ENCODE peak calls at places on chromosomes 2 and 18, in four cellular contexts. H is KG1, N is AG08395, K is epithelial cell of esophagus. G is an unnamed sample.

GRCh38 chr2:127455566-127456493 is 37.6 kb downstream of the PROC start:
- DNase-seq in H (no peak), K (peak; percentile 16), N (no peak), G (no peak)

GRCh38 chr2:23429036-23429435 is 44.1 kb downstream of the KLHL29 start:
- DNase-seq in N (no peak), K (no peak), H (no peak), G (no peak)

GRCh38 chr2:24477229-24477628 is 13.8 kb upstream of the NCOA1 start:
- DNase-seq in H (no peak), K (peak; percentile 29), N (no peak), G (no peak)

GRCh38 chr2:71611781-71612545 is 158.6 kb downstream of the DYSF start:
- DNase-seq in K (no peak), H (no peak), N (no peak), G (no peak)

GRCh38 chr2:9392895-9393757 is 30.2 kb downstream of the ITGB1BP1 start:
- DNase-seq in K (no peak), N (peak; percentile 19), H (no peak), G (no peak)

GRCh38 chr2:41710944-41711343 is 336.9 kb upstream of the PKDCC start:
- DNase-seq in K (peak; percentile 74), N (no peak), H (no peak), G (no peak)

GRCh38 chr2:88055049-88055435 is 541 bp downstream of the KRCC1 start:
- DNase-seq in K (peak; percentile 24), N (peak; percentile 32), H (no peak), G (no peak)

GRCh38 chr2:182763311-182763912 is 47.4 kb downstream of the DNAJC10 start:
- DNase-seq in K (peak; percentile 58), H (no peak), N (peak; percentile 18), G (no peak)

GRCh38 chr2:30272761-30273573 is 41.6 kb downstream of the LBH start:
- DNase-seq in N (peak; percentile 84), K (peak; percentile 60), H (no peak), G (no peak)

GRCh38 chr18:12686100-12686499 is 16.4 kb downstream of the CEP76 start:
- DNase-seq in K (peak; percentile 58), H (no peak), N (peak; percentile 6), G (no peak)

GRCh38 chr2:6877402-6878305 is at the start of gene RSAD2:
- DNase-seq in N (peak; percentile 40), K (peak; percentile 50), H (peak; percentile 74), G (peak; percentile 72)

GRCh38 chr2:234258562-234259141 is 208.2 kb downstream of the SPP2 start:
- DNase-seq in K (peak; percentile 75), H (no peak), N (peak; percentile 68), G (no peak)

GRCh38 chr18:13290856-13291271 is 72.3 kb downstream of the LDLRAD4 start:
- DNase-seq in H (no peak), K (no peak), N (no peak), G (peak; percentile 26)

GRCh38 chr2:109450574-109451265 is 163.0 kb downstream of the SEPTIN10 start:
- DNase-seq in N (no peak), K (no peak), H (no peak), G (no peak)

GRCh38 chr2:127404466-127405251 is 13.6 kb upstream of the PROC start:
- DNase-seq in H (no peak), N (no peak), K (no peak), G (no peak)

GRCh38 chr18:44979813-44980212 is 299.1 kb downstream of the SETBP1 start:
- DNase-seq in H (no peak), K (no peak), N (no peak), G (no peak)

GRCh38 chr18:35477497-35477896 is 20.3 kb downstream of the INO80C start:
- DNase-seq in N (no peak), H (no peak), K (no peak), G (no peak)

GRCh38 chr2:104870249-104870816 is 16.4 kb downstream of the POU3F3 start:
- DNase-seq in N (no peak), K (no peak), H (no peak), G (no peak)

GRCh38 chr2:21029519-21029918 is 14.4 kb downstream of the APOB start:
- DNase-seq in K (no peak), H (no peak), N (no peak), G (no peak)

GRCh38 chr2:222436040-222436413 is 11.7 kb downstream of the SGPP2 start:
- DNase-seq in H (no peak), K (no peak), N (no peak), G (no peak)

GRCh38 chr2:232869138-232870001 is 694 bp upstream of the SNORC start:
- DNase-seq in K (no peak), H (no peak), N (no peak), G (no peak)

GRCh38 chr2:101040761-101041160 is 38.7 kb downstream of the RPL31 start:
- DNase-seq in K (no peak), N (no peak), H (no peak), G (no peak)

GRCh38 chr2:112644933-112645395 is 775 bp upstream of the SLC20A1 start:
- DNase-seq in H (peak; percentile 39), K (no peak), N (peak; percentile 73), G (no peak)

GRCh38 chr2:128690869-128691268 is 372.2 kb upstream of the HS6ST1 start:
- DNase-seq in N (no peak), K (no peak), H (no peak), G (no peak)

GRCh38 chr2:209933499-209934458 is 68.7 kb upstream of the RPE start:
- DNase-seq in N (peak; percentile 38), K (peak; percentile 59), H (no peak), G (no peak)

GRCh38 chr2:136032817-136033216 is 47.4 kb upstream of the DARS1 start:
- DNase-seq in K (no peak), H (no peak), N (no peak), G (no peak)

GRCh38 chr2:227376911-227377396 is 2.2 kb downstream of the TM4SF20 start:
- DNase-seq in H (no peak), N (no peak), K (peak; percentile 11), G (no peak)

GRCh38 chr2:28276076-28276618 is 116.5 kb upstream of the FOSL2 start:
- DNase-seq in H (no peak), N (peak; percentile 92), K (peak; percentile 96), G (no peak)

GRCh38 chr2:149612122-149612521 is 24.5 kb upstream of the MMADHC start:
- DNase-seq in K (peak; percentile 17), N (peak; percentile 18), H (no peak), G (no peak)

G was measured in CD4-positive, CD25-positive, alpha-beta regulatory T cell.